ENCODE peak calls at places on chromosomes 13 and 19, in nine cellular contexts. One of them, this sample, is unnamed.

GRCh38 chr13:63954683-63955082 is 2539.0 kb upstream of the PCDH20 start:
- DNase-seq in coronary artery: no peak
- DNase-seq in tibial nerve: no peak
- DNase-seq in HFF-Myc: no peak
- DNase-seq in IMR-90: no peak
- DNase-seq in fibroblast of the aortic adventitia: no peak
- DNase-seq in fibroblast of pulmonary artery: no peak
- DNase-seq in transverse colon: no peak
- DNase-seq in A549: no peak
- DNase-seq in this sample: no peak

GRCh38 chr13:22275393-22275792 is 604.5 kb downstream of the FGF9 start:
- DNase-seq in coronary artery: no peak
- DNase-seq in tibial nerve: no peak
- DNase-seq in HFF-Myc: no peak
- DNase-seq in IMR-90: no peak
- DNase-seq in fibroblast of the aortic adventitia: no peak
- DNase-seq in fibroblast of pulmonary artery: no peak
- DNase-seq in transverse colon: no peak
- DNase-seq in A549: no peak
- DNase-seq in this sample: no peak

GRCh38 chr13:111513766-111514611 is 193.5 kb downstream of the TEX29 start:
- DNase-seq in coronary artery: peak; percentile 56
- DNase-seq in tibial nerve: no peak
- DNase-seq in HFF-Myc: no peak
- DNase-seq in IMR-90: no peak
- DNase-seq in fibroblast of the aortic adventitia: no peak
- DNase-seq in fibroblast of pulmonary artery: no peak
- DNase-seq in transverse colon: no peak
- DNase-seq in A549: no peak
- DNase-seq in this sample: no peak

GRCh38 chr19:40089462-40089861 is 1.3 kb downstream of the ZNF780A start:
- DNase-seq in coronary artery: no peak
- DNase-seq in tibial nerve: no peak
- DNase-seq in HFF-Myc: no peak
- DNase-seq in IMR-90: peak; percentile 8
- DNase-seq in fibroblast of the aortic adventitia: peak; percentile 88
- DNase-seq in fibroblast of pulmonary artery: peak; percentile 52
- DNase-seq in transverse colon: no peak
- DNase-seq in A549: no peak
- DNase-seq in this sample: no peak

GRCh38 chr13:50801087-50801931 is 42.2 kb downstream of the DLEU7 start:
- DNase-seq in coronary artery: no peak
- DNase-seq in tibial nerve: no peak
- DNase-seq in HFF-Myc: peak; percentile 65
- DNase-seq in IMR-90: peak; percentile 72
- DNase-seq in fibroblast of the aortic adventitia: peak; percentile 89
- DNase-seq in fibroblast of pulmonary artery: peak; percentile 89
- DNase-seq in transverse colon: peak; percentile 65
- DNase-seq in A549: peak; percentile 14
- DNase-seq in this sample: peak; percentile 46

GRCh38 chr19:1665565-1666047 is 13.2 kb upstream of the TCF3 start:
- DNase-seq in coronary artery: no peak
- DNase-seq in tibial nerve: no peak
- DNase-seq in HFF-Myc: no peak
- DNase-seq in IMR-90: no peak
- DNase-seq in fibroblast of the aortic adventitia: no peak
- DNase-seq in fibroblast of pulmonary artery: no peak
- DNase-seq in transverse colon: peak; percentile 44
- DNase-seq in A549: no peak
- DNase-seq in this sample: no peak

GRCh38 chr13:43684947-43685725 is 101.6 kb downstream of the ENOX1 start:
- DNase-seq in coronary artery: no peak
- DNase-seq in tibial nerve: no peak
- DNase-seq in HFF-Myc: no peak
- DNase-seq in IMR-90: no peak
- DNase-seq in fibroblast of the aortic adventitia: no peak
- DNase-seq in fibroblast of pulmonary artery: no peak
- DNase-seq in transverse colon: no peak
- DNase-seq in A549: no peak
- DNase-seq in this sample: no peak

GRCh38 chr13:95447766-95448165 is 104.8 kb upstream of the CLDN10 start:
- DNase-seq in coronary artery: no peak
- DNase-seq in tibial nerve: no peak
- DNase-seq in HFF-Myc: no peak
- DNase-seq in IMR-90: no peak
- DNase-seq in fibroblast of the aortic adventitia: no peak
- DNase-seq in fibroblast of pulmonary artery: no peak
- DNase-seq in transverse colon: no peak
- DNase-seq in A549: no peak
- DNase-seq in this sample: no peak

DNA sequence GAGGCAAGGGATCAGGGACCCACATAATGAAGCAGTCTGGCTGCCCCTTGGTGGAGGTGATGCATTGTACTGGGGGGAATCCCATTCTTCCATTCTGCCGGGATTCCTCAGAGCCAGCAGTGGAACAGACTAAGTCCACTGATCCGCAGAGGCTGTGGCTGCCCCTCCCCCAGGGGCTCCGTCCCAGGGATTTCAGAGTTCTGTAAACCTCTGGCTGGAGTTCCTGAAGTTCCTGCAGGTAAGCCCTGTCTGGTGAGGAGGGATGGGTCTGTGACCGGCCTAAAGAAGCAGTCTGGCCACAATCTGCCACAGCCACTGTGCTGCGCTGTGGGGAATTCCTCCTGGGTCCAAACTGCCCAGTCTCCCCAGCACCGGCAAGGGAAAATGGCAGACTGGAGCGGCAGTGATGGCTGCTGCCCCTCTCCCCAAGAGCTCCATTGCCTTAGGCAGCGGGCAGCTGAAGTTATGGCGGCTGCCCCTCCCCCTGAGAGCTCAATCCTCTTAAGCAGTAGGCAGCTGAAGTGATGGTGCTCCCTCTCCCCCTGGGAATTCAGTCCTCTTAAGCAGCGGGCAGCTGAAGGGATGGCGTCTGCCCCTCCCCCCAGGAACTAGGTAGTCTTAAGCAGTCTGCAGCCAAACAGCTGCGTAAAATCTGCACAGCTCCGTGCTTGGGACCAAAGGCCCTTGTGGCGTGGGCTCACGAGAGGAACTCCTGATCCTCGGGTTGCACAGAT is 155.7 kb downstream of the PCDH17 start:
- DNase-seq in coronary artery: no peak
- DNase-seq in tibial nerve: no peak
- DNase-seq in HFF-Myc: no peak
- DNase-seq in IMR-90: no peak
- DNase-seq in fibroblast of the aortic adventitia: no peak
- DNase-seq in fibroblast of pulmonary artery: no peak
- DNase-seq in transverse colon: no peak
- DNase-seq in A549: no peak
- DNase-seq in this sample: no peak
- H3K4me3 ChIP-seq in coronary artery: no peak overlapping the region
- H3K4me3 ChIP-seq in tibial nerve: no peak overlapping the region
- H3K4me3 ChIP-seq in HFF-Myc: no peak overlapping the region
- H3K4me3 ChIP-seq in IMR-90: no peak overlapping the region
- H3K4me3 ChIP-seq in fibroblast of the aortic adventitia: no peak overlapping the region
- H3K4me3 ChIP-seq in fibroblast of pulmonary artery: no peak overlapping the region
- H3K4me3 ChIP-seq in transverse colon: no peak overlapping the region
- H3K4me3 ChIP-seq in A549: no peak overlapping the region
- H3K4me3 ChIP-seq in this sample: peak overlapping the region; percentile 19

DNA sequence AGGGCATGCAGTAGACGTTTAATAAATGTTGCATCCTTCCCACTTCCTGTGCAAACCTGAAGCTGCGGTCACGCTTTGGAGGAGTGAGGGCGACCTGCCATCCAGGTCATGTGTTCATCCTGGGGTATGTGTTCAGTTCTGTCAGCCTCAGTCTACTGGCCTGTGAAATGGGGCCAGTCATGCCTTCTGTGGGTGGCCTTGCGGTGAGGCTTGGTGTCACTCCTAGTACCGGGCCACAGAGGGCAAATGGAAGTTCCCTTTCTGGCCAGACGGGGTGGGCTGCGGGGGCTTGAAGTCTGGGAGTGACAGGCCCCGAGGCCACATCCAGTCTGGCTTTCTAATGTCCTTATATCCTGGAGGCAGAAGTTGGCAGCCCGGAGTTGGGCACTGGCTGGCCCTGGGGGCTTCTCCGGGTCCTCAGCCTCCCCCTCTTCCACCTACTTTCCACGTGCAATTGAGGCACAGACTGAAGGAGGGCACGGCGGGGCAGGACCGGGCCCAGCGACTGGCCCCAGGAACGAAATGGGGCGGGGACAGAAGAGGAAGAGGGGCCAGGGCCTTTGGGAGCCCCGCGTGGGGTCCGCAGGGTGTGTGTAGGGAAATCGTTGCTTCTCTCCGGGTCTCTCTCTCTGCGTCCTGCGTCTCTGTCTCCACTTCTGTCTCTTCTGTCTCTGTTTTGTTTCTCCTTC is 11.1 kb downstream of the PDE4A start:
- DNase-seq in coronary artery: no peak
- DNase-seq in tibial nerve: no peak
- DNase-seq in HFF-Myc: no peak
- DNase-seq in IMR-90: no peak
- DNase-seq in fibroblast of the aortic adventitia: peak; percentile 22
- DNase-seq in fibroblast of pulmonary artery: no peak
- DNase-seq in transverse colon: peak; percentile 61
- DNase-seq in A549: no peak
- DNase-seq in this sample: no peak
- TF ChIP-seq CTCF in coronary artery: no peak
- TF ChIP-seq CTCF in tibial nerve: no peak
- TF ChIP-seq CTCF in HFF-Myc: no peak
- TF ChIP-seq CTCF in IMR-90: no peak
- TF ChIP-seq CTCF in fibroblast of the aortic adventitia: no peak
- TF ChIP-seq CTCF in fibroblast of pulmonary artery: no peak
- TF ChIP-seq CTCF in transverse colon: peak; percentile 36
- TF ChIP-seq CTCF in A549: no peak
- TF ChIP-seq CTCF in this sample: no peak

GRCh38 chr19:16290692-16291091 is 33.9 kb upstream of the KLF2 start:
- DNase-seq in coronary artery: no peak
- DNase-seq in tibial nerve: no peak
- DNase-seq in HFF-Myc: no peak
- DNase-seq in IMR-90: no peak
- DNase-seq in fibroblast of the aortic adventitia: no peak
- DNase-seq in fibroblast of pulmonary artery: peak; percentile 22
- DNase-seq in transverse colon: no peak
- DNase-seq in A549: no peak
- DNase-seq in this sample: no peak

GRCh38 chr19:16295071-16295470 is 29.6 kb upstream of the KLF2 start:
- DNase-seq in coronary artery: no peak
- DNase-seq in tibial nerve: no peak
- DNase-seq in HFF-Myc: no peak
- DNase-seq in IMR-90: no peak
- DNase-seq in fibroblast of the aortic adventitia: peak; percentile 62
- DNase-seq in fibroblast of pulmonary artery: no peak
- DNase-seq in transverse colon: no peak
- DNase-seq in A549: no peak
- DNase-seq in this sample: no peak

GRCh38 chr19:16296713-16297112 is 27.9 kb upstream of the KLF2 start:
- DNase-seq in coronary artery: no peak
- DNase-seq in tibial nerve: no peak
- DNase-seq in HFF-Myc: no peak
- DNase-seq in IMR-90: no peak
- DNase-seq in fibroblast of the aortic adventitia: no peak
- DNase-seq in fibroblast of pulmonary artery: no peak
- DNase-seq in transverse colon: no peak
- DNase-seq in A549: no peak
- DNase-seq in this sample: no peak

GRCh38 chr19:16289594-16289993 is 35.0 kb upstream of the KLF2 start:
- DNase-seq in coronary artery: no peak
- DNase-seq in tibial nerve: no peak
- DNase-seq in HFF-Myc: no peak
- DNase-seq in IMR-90: no peak
- DNase-seq in fibroblast of the aortic adventitia: no peak
- DNase-seq in fibroblast of pulmonary artery: no peak
- DNase-seq in transverse colon: no peak
- DNase-seq in A549: no peak
- DNase-seq in this sample: no peak

DNA sequence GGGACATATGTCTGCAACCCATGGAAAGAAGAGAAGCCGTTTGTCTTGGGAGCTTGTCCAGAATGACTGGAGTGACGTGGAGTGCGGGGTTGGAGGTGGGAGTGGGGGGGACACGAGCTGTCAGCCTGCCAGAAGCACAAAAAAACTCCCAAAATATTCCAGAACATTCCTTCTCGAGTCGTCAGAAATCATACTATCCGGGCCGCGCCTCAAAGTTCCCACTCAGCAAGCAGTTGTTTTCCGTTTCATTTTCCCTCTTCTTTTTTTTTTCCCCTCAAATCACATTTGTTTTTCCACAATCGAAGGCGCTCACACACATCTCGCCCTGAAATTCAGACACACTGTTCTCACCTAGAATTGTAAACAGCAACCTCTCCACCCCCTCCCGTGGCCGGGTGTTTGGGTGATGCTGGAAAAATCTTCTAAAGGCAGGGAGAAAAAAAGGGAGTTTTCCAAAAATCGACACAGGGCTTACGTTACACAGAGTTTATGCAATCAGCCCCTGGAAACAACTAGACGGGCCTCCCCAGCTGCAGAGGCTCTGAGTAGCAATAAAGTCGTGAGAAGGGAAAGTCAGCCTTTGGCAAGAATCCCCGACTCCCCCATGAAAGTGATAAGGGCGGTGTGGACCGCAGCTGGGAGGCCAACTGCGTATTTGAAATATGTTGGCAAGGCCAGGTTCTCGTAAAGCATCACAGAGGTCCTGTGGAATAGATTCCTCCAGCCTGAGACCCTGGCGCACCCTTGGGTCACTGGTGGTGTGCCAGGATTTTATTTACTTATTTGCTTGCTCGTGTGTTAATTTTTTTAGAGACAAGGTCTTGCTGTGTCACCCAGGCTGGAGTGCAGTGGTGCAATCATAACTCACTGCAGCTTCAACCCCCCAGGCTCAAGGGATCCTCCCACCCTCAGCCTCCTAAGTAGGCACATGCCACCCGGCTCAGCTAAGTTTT is 31.2 kb upstream of the KLF2 start:
- DNase-seq in coronary artery: peak; percentile 94
- DNase-seq in tibial nerve: peak; percentile 70
- DNase-seq in HFF-Myc: no peak
- DNase-seq in IMR-90: peak; percentile 99
- DNase-seq in fibroblast of the aortic adventitia: peak; percentile 100
- DNase-seq in fibroblast of pulmonary artery: peak; percentile 100
- DNase-seq in transverse colon: peak; percentile 66
- DNase-seq in A549: peak; percentile 71
- DNase-seq in this sample: no peak
- H3K4me3 ChIP-seq in coronary artery: peak overlapping the region; percentile 62
- H3K4me3 ChIP-seq in tibial nerve: peak overlapping the region; percentile 25
- H3K4me3 ChIP-seq in HFF-Myc: peak overlapping the region; percentile 22
- H3K4me3 ChIP-seq in IMR-90: peak overlapping the region; percentile 42
- H3K4me3 ChIP-seq in fibroblast of the aortic adventitia: peak overlapping the region; percentile 52
- H3K4me3 ChIP-seq in fibroblast of pulmonary artery: peak overlapping the region; percentile 50
- H3K4me3 ChIP-seq in transverse colon: peak overlapping the region; percentile 3
- H3K4me3 ChIP-seq in A549: peak overlapping the region; percentile 3
- H3K4me3 ChIP-seq in this sample: no peak overlapping the region

DNA sequence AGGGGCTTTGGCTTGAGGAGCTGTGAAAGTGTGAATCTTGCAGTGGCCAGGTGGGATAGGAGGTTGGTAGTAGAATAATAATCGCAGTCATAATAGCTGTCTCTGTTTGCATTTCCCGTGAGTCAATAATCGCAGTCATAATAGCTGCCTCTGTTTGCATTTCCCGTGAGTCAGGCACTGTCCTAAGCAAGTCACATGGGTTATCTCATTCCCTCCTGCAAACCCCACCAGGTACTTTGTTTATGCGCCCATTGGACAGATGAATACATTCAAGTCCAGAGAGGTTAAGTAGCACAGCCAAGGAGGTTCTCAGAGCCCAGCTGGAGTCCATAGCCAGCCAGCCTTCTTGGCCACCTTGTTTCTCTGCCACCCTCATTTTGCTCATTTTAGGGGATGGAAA is 206.0 kb downstream of the URI1 start:
- DNase-seq in coronary artery: no peak
- DNase-seq in tibial nerve: no peak
- DNase-seq in HFF-Myc: no peak
- DNase-seq in IMR-90: no peak
- DNase-seq in fibroblast of the aortic adventitia: no peak
- DNase-seq in fibroblast of pulmonary artery: no peak
- DNase-seq in transverse colon: no peak
- DNase-seq in A549: peak; percentile 95
- DNase-seq in this sample: peak; percentile 72
- TF ChIP-seq CTCF in coronary artery: no peak
- TF ChIP-seq CTCF in tibial nerve: no peak
- TF ChIP-seq CTCF in HFF-Myc: no peak
- TF ChIP-seq CTCF in IMR-90: no peak
- TF ChIP-seq CTCF in fibroblast of the aortic adventitia: no peak
- TF ChIP-seq CTCF in fibroblast of pulmonary artery: no peak
- TF ChIP-seq CTCF in transverse colon: no peak
- TF ChIP-seq CTCF in A549: no peak
- TF ChIP-seq CTCF in this sample: no peak